ENCODE peak calls at places on chromosomes 16 and 17, in six cellular contexts. Z is lung microvascular endothelial cell; U is NCI-H2029 treated with DMSO at 0.1 percent for 48 hours; K is hepatic stellate cell; O is amniotic stem cell; T is stimulated activated CD4-positive, alpha-beta T cell treated with anti-CD3 and anti-CD28 coated beads, Interleukin-1b, Interleukin-23, amount 100 ng/mL, for 1 hour. M is an unnamed sample.
A peak's percentile ranks its signal among the peaks of the same experiment; 100 is the strongest.

GRCh38 chr17:6512552-6512951 is 43.8 kb downstream of the PITPNM3 start:
- DNase-seq in Z (peak; percentile 70), U (no peak), K (no peak), O (no peak), T (no peak), M (no peak)

GRCh38 chr16:2214721-2214970 is at the start of gene PGP:
- DNase-seq in Z (no peak), U (no peak), K (no peak), O (no peak), T (no peak), M (no peak)

GRCh38 chr17:43367588-43368242 is 31.1 kb upstream of the ARL4D start:
- DNase-seq in Z (peak; percentile 88), U (no peak), K (peak; percentile 80), O (peak; percentile 75), T (no peak), M (no peak)

GRCh38 chr16:85986931-85987749 is 88.2 kb downstream of the IRF8 start:
- DNase-seq in Z (peak; percentile 27), U (no peak), K (no peak), O (no peak), T (peak; percentile 2), M (no peak)

GRCh38 chr16:79316004-79316458 is 284.5 kb downstream of the MAF start:
- DNase-seq in Z (no peak), U (no peak), K (no peak), O (no peak), T (no peak), M (no peak)

GRCh38 chr16:69870761-69871160 is 80.4 kb upstream of the CLEC18A start:
- DNase-seq in Z (no peak), U (no peak), K (no peak), O (no peak), T (no peak), M (no peak)

GRCh38 chr16:56493131-56493530 is 26.7 kb downstream of the BBS2 start:
- DNase-seq in Z (no peak), U (no peak), K (no peak), O (no peak), T (no peak), M (no peak)

GRCh38 chr17:68291836-68292688 is 767 bp downstream of the ARSG start:
- DNase-seq in Z (peak; percentile 66), U (no peak), K (peak; percentile 86), O (no peak), T (peak; percentile 81), M (peak; percentile 16)

GRCh38 chr17:73991260-73991659 is 212.2 kb upstream of the RPL38 start:
- DNase-seq in Z (no peak), U (no peak), K (no peak), O (no peak), T (no peak), M (no peak)

GRCh38 chr16:30407794-30408534 is 558 bp downstream of the ZNF771 start:
- DNase-seq in Z (no peak), U (no peak), K (no peak), O (no peak), T (no peak), M (no peak)

M was measured in kidney epithelial cell.